ENCODE peak calls at places on chromosomes 2 and 18, in five cellular contexts. P is stimulated activated CD8-positive, alpha-beta memory T cell treated with anti-CD3 and anti-CD28 coated beads, Interleukin-15, amount 100 ng/mL, for 24 hours; Y is HEK293T; X is stimulated activated CD4-positive, alpha-beta T cell treated with anti-CD3 and anti-CD28 coated beads, Interleukin-15, amount 100 ng/mL, for 1 hour; G is NCI-H2171 treated with DMSO at 0.1 percent for 48 hours. M is an unnamed sample.
A peak's percentile ranks its signal among the peaks of the same experiment; 100 is the strongest.

GRCh38 chr18:36580266-36580665 is 248.5 kb downstream of the TPGS2 start:
- DNase-seq in P (no peak), G (no peak), X (no peak), Y (no peak), M (no peak)

GRCh38 chr18:24987271-24987932 is 364.6 kb downstream of the ZNF521 start:
- DNase-seq in Y (no peak), X (no peak), P (no peak), G (no peak), M (no peak)

GRCh38 chr2:116304328-116304727 is 1510.2 kb upstream of the DDX18 start:
- DNase-seq in P (no peak), G (no peak), Y (no peak), X (no peak), M (no peak)

GRCh38 chr2:111667542-111668273 is 216.3 kb downstream of the ANAPC1 start:
- DNase-seq in Y (no peak), X (no peak), P (no peak), G (no peak), M (peak; percentile 7)

GRCh38 chr18:9869713-9870430 is 15.9 kb upstream of the TXNDC2 start:
- DNase-seq in X (no peak), P (no peak), Y (peak; percentile 15), G (no peak), M (no peak)

GRCh38 chr2:228600265-228600664 is 418.8 kb upstream of the SPHKAP start:
- DNase-seq in P (no peak), Y (no peak), X (no peak), G (no peak), M (no peak)

GRCh38 chr2:38692636-38693318 is 26.9 kb downstream of the GALM start:
- DNase-seq in G (no peak), X (no peak), P (no peak), Y (no peak), M (no peak)

GRCh38 chr2:237012577-237013237 is 73.0 kb upstream of the COPS8 start:
- DNase-seq in Y (no peak), P (no peak), G (no peak), X (no peak), M (no peak)

GRCh38 chr2:84874381-84875212 is 6.3 kb downstream of the TRABD2A start:
- DNase-seq in X (no peak), Y (no peak), G (no peak), P (no peak), M (no peak)

GRCh38 chr2:80303825-80304521 is 579 bp downstream of the LRRTM1 start:
- DNase-seq in P (no peak), G (peak; percentile 16), Y (peak; percentile 30), X (no peak), M (no peak)

GRCh38 chr2:104434363-104434792 is 419.5 kb upstream of the POU3F3 start:
- DNase-seq in Y (peak; percentile 37), X (no peak), P (no peak), G (no peak), M (no peak)

GRCh38 chr2:241563981-241564595 is 5.5 kb downstream of the BOK start:
- DNase-seq in X (no peak), P (no peak), Y (no peak), G (no peak), M (no peak)

GRCh38 chr2:88233216-88233615 is 63.1 kb downstream of the THNSL2 start:
- DNase-seq in X (no peak), Y (no peak), G (no peak), P (no peak), M (no peak)

GRCh38 chr2:190404487-190404886 is 3.7 kb upstream of the MFSD6 start:
- DNase-seq in X (no peak), G (no peak), P (no peak), Y (no peak), M (no peak)

GRCh38 chr2:65918760-65919187 is 486.4 kb upstream of the SPRED2 start:
- DNase-seq in Y (peak; percentile 15), P (no peak), G (no peak), X (no peak), M (no peak)

GRCh38 chr18:494602-494983 is 5.9 kb downstream of the COLEC12 start:
- DNase-seq in X (no peak), P (no peak), G (no peak), Y (no peak), M (no peak)

GRCh38 chr2:232345251-232345650 is 33.3 kb upstream of the ALPP start:
- DNase-seq in G (no peak), X (no peak), Y (no peak), P (no peak), M (no peak)

GRCh38 chr18:8783335-8783993 is 78.1 kb downstream of the MTCL1 start:
- DNase-seq in P (no peak), Y (no peak), X (no peak), G (no peak), M (no peak)